ENCODE peak calls at places on chromosomes 16 and 17, in ten cellular contexts. Q, J, N, I, X, C, A, T, Z and Y are unnamed samples.

GRCh38 chr17:41844971-41845370 is 7.3 kb downstream of the KLHL10 start:
- DNase-seq in X (no peak), J (no peak), Z (no peak), T (no peak), N (no peak), A (no peak), I (no peak), C (peak; percentile 35), Q (no peak), Y (no peak)

GRCh38 chr16:57500578-57501111 is 14.4 kb upstream of the DOK4 start:
- DNase-seq in Q (no peak), J (no peak), N (no peak), C (no peak), Z (no peak), A (no peak), X (no peak), I (no peak), T (no peak), Y (peak; percentile 23)

GRCh38 chr17:83062011-83062817 is 17.2 kb upstream of the METRNL start:
- DNase-seq in X (peak; percentile 3), Z (peak; percentile 2), N (no peak), I (no peak), C (no peak), J (no peak), T (no peak), A (peak; percentile 9), Q (no peak), Y (no peak)

GRCh38 chr17:81049973-81050551 is 15.1 kb downstream of the BAIAP2 start:
- DNase-seq in T (no peak), X (no peak), N (no peak), Z (no peak), C (no peak), J (no peak), I (peak; percentile 65), A (peak; percentile 68), Q (no peak), Y (no peak)

GRCh38 chr17:41442772-41443171 is 2.0 kb upstream of the KRT38 start:
- DNase-seq in Z (no peak), X (no peak), N (no peak), A (no peak), I (no peak), T (no peak), J (no peak), Q (peak; percentile 96), C (peak; percentile 57), Y (peak; percentile 61)

GRCh38 chr17:72575542-72576233 is 454.9 kb downstream of the SOX9 start:
- DNase-seq in N (no peak), X (no peak), Q (no peak), C (no peak), I (no peak), J (no peak), A (no peak), Z (no peak), T (no peak), Y (no peak)

GRCh38 chr16:48542020-48542473 is 67.9 kb downstream of the N4BP1 start:
- DNase-seq in Z (no peak), X (peak; percentile 47), C (peak; percentile 54), Q (peak; percentile 71), T (no peak), J (peak; percentile 62), I (peak; percentile 35), A (peak; percentile 70), N (no peak), Y (peak; percentile 67)

GRCh38 chr17:43774304-43775250 is 4.2 kb downstream of the DUSP3 start:
- DNase-seq in C (no peak), X (no peak), Z (no peak), Q (no peak), J (no peak), T (no peak), A (no peak), N (no peak), I (no peak), Y (no peak)

GRCh38 chr17:73939808-73940207 is 263.7 kb upstream of the RPL38 start:
- DNase-seq in J (no peak), Z (no peak), I (no peak), A (no peak), Q (no peak), X (no peak), C (no peak), T (no peak), N (no peak), Y (no peak)

GRCh38 chr16:88453621-88454314 is 688 bp downstream of the ZFPM1 start:
- DNase-seq in Z (peak; percentile 42), J (no peak), A (no peak), Q (no peak), X (no peak), N (no peak), C (no peak), I (no peak), T (no peak), Y (no peak)

GRCh38 chr16:48062681-48063080 is 93.1 kb downstream of the ABCC12 start:
- DNase-seq in X (no peak), T (no peak), J (no peak), A (no peak), I (no peak), Z (no peak), N (no peak), Q (no peak), C (no peak), Y (no peak)

GRCh38 chr16:89599451-89599858 is 14.0 kb upstream of the DPEP1 start:
- DNase-seq in A (no peak), C (no peak), T (no peak), I (no peak), N (no peak), Z (peak; percentile 47), X (no peak), J (no peak), Q (no peak), Y (no peak)
- TF ChIP-seq CTCF in A (no peak), C (peak; percentile 41), T (no peak), I (no peak), N (peak; percentile 59), Z (no peak), X (no peak), J (no peak), Q (peak; percentile 22), Y (peak; percentile 25)

GRCh38 chr17:76449126-76449525 is 3.8 kb downstream of the UBE2O start:
- DNase-seq in A (no peak), N (no peak), T (no peak), Z (no peak), Q (no peak), C (no peak), J (no peak), I (no peak), X (no peak), Y (no peak)

GRCh38 chr17:76451480-76451879 is 1.5 kb downstream of the UBE2O start:
- DNase-seq in I (no peak), C (no peak), N (no peak), X (no peak), A (no peak), J (no peak), Z (no peak), T (no peak), Q (no peak), Y (no peak)

GRCh38 chr17:76452646-76453430 is at the start of gene UBE2O:
- DNase-seq in A (peak; percentile 72), N (no peak), T (peak; percentile 92), J (peak; percentile 90), Q (peak; percentile 79), C (peak; percentile 80), I (peak; percentile 91), Z (peak; percentile 95), X (peak; percentile 61), Y (peak; percentile 82)

GRCh38 chr17:76452102-76452645 is 778 bp downstream of the UBE2O start:
- DNase-seq in T (no peak), C (no peak), J (no peak), X (no peak), A (no peak), Q (no peak), I (no peak), Z (peak; percentile 14), N (no peak), Y (no peak)

DNA sequence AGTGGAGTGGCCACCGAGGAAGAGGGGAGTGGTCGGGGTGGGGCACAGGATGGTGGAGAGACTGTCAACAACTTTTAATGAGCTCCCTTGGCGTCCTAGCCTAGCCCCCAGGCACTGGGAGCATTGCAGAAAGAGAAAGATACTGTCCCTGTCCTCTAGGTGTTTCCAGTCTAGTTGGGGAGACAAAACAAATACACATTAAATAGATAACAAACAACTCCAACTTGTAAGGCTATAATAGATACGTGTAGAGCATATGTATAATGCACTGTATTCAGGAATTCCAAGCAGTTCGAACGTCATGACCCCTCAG is 435 bp upstream of the UBE2O start:
- DNase-seq in Z (no peak), Q (no peak), N (no peak), X (no peak), A (no peak), J (no peak), C (no peak), I (no peak), T (no peak), Y (no peak)
- H3K4me3 ChIP-seq in Z (peak overlapping the region; percentile 1), Q (no peak overlapping the region), N (no peak overlapping the region), X (peak overlapping the region; percentile 65), A (peak overlapping the region; percentile 85), J (peak overlapping the region; percentile 100), C (peak overlapping the region; percentile 7), I (no peak overlapping the region), T (peak overlapping the region; percentile 98), Y (no peak overlapping the region)

GRCh38 chr16:68227850-68228553 is 7.9 kb downstream of the ESRP2 start:
- DNase-seq in X (no peak), A (no peak), C (no peak), I (no peak), J (no peak), Q (no peak), T (peak; percentile 67), N (no peak), Z (no peak), Y (no peak)
- TF ChIP-seq CTCF in X (no peak), A (no peak), C (no peak), I (no peak), J (no peak), Q (no peak), T (no peak), N (no peak), Z (no peak), Y (no peak)

DNA sequence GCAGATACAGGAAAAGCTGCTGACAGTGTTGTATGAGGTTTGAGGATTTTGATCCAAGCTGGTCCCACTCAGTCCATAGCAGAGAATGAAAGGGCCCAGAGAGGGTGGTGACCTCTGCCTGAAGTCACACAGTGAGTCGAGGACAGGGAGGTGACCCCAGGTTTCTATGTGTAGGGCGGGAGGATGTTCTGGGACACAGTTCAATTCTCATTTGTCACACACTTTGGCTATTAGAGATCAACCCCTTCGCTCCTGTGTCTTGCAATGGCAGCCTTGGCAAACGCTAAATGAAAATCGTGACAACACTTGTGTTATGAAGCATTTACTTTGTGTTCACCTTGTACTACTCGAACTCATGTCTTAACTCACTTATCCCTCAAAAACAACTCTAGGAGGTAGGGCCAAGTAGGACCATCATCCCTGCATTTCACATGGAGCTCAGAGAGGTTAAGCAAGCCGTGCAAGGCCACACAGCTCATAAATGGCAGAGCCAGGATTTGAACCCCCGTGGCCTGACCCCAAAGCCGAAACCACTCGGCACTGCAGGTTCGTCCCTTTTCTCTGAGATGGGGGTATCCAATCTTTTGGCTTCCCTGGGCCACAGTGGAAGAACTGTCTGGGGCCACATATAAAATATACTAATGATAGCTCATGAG is 10.2 kb downstream of the DEXI start:
- DNase-seq in Q (no peak), T (no peak), X (no peak), N (no peak), A (no peak), C (no peak), I (no peak), Z (no peak), J (no peak), Y (no peak)
- H3K4me3 ChIP-seq in Q (no peak overlapping the region), T (no peak overlapping the region), X (no peak overlapping the region), N (no peak overlapping the region), A (no peak overlapping the region), C (no peak overlapping the region), I (no peak overlapping the region), Z (no peak overlapping the region), J (no peak overlapping the region), Y (no peak overlapping the region)